ENCODE peak calls at places on chromosomes 1 and 21, in eight cellular contexts. K, N, Y, D, E, H, T and A are unnamed samples.

GRCh38 chr1:12738934-12739333 is 7.1 kb upstream of the CFAP107 start:
- DNase-seq in H (no peak), K (no peak), D (no peak), T (no peak), N (no peak), E (no peak), Y (no peak), A (no peak)

GRCh38 chr1:179953974-179954493 is 576 bp upstream of the CEP350 start:
- DNase-seq in D (peak), K (peak), T (no peak), Y (no peak), N (peak), E (no peak), H (no peak), A (peak)

GRCh38 chr1:65216989-65217388 is 69.0 kb downstream of the AK4 start:
- DNase-seq in D (no peak), T (no peak), E (no peak), H (no peak), N (no peak), Y (no peak), K (no peak), A (no peak)

GRCh38 chr21:34552324-34553198 is 40.6 kb upstream of the KCNE1 start:
- DNase-seq in T (no peak), E (no peak), Y (no peak), N (no peak), H (peak), K (no peak), D (no peak), A (no peak)

GRCh38 chr1:41878495-41878894 is 40.2 kb downstream of the HIVEP3 start:
- DNase-seq in T (no peak), K (no peak), D (no peak), E (no peak), Y (no peak), H (no peak), N (no peak), A (no peak)

GRCh38 chr1:3249846-3250501 is 181.0 kb downstream of the PRDM16 start:
- DNase-seq in E (no peak), T (no peak), D (no peak), N (no peak), H (no peak), Y (no peak), K (no peak), A (no peak)

GRCh38 chr1:238672262-238672661 is 714.1 kb upstream of the CHRM3 start:
- DNase-seq in Y (no peak), K (no peak), D (no peak), T (no peak), H (peak), E (no peak), N (no peak), A (no peak)

GRCh38 chr1:165235158-165235776 is 121.2 kb downstream of the LMX1A start:
- DNase-seq in H (no peak), D (no peak), N (no peak), E (no peak), T (no peak), K (no peak), Y (no peak), A (no peak)

GRCh38 chr1:59765036-59765730 is 49.6 kb upstream of the HOOK1 start:
- DNase-seq in H (no peak), T (no peak), D (no peak), N (no peak), Y (no peak), K (no peak), E (no peak), A (no peak)

GRCh38 chr1:109307363-109308021 is 681 bp upstream of the MYBPHL start:
- DNase-seq in N (no peak), H (no peak), T (peak), K (no peak), E (no peak), D (no peak), Y (no peak), A (no peak)

GRCh38 chr1:197807216-197807615 is 31.9 kb upstream of the DENND1B start:
- DNase-seq in E (no peak), Y (no peak), T (no peak), H (no peak), K (no peak), N (no peak), D (peak), A (no peak)

GRCh38 chr1:145859491-145860159 is 744 bp upstream of the PIAS3 start:
- DNase-seq in N (peak), D (peak), E (peak), H (peak), T (peak), Y (peak), K (peak), A (peak)

GRCh38 chr1:116826818-116827606 is 72.8 kb downstream of the CD2 start:
- DNase-seq in E (no peak), N (peak), K (no peak), H (no peak), T (no peak), D (peak), Y (no peak), A (no peak)

GRCh38 chr21:15514073-15514946 is 215.5 kb upstream of the USP25 start:
- DNase-seq in E (no peak), N (peak), T (peak), D (peak), Y (no peak), K (peak), H (no peak), A (no peak)

GRCh38 chr1:208997726-208998312 is 585.7 kb upstream of the CAMK1G start:
- DNase-seq in Y (no peak), T (no peak), K (no peak), H (peak), N (no peak), E (no peak), D (no peak), A (no peak)

GRCh38 chr1:150256549-150257341 is 829 bp upstream of the CA14 start:
- DNase-seq in Y (no peak), N (no peak), T (no peak), E (no peak), D (no peak), H (peak), K (no peak), A (no peak)